ENCODE peak calls at places on chromosomes 7 and 10, in eight cellular contexts. One of them, this sample, is unnamed.

GRCh38 chr10:51108404-51108803 is 34.1 kb downstream of the PRKG1 start:
- DNase-seq in uterus: no peak
- DNase-seq in brain microvascular endothelial cell: no peak
- DNase-seq in PC-9: no peak
- DNase-seq in mammary epithelial cell: no peak
- DNase-seq in pancreas: no peak
- DNase-seq in IMR-90: no peak
- DNase-seq in fibroblast of lung: no peak
- DNase-seq in this sample: no peak

GRCh38 chr10:98246911-98247820 is 20.8 kb downstream of the LOXL4 start:
- DNase-seq in uterus: no peak
- DNase-seq in brain microvascular endothelial cell: no peak
- DNase-seq in PC-9: no peak
- DNase-seq in mammary epithelial cell: no peak
- DNase-seq in pancreas: no peak
- DNase-seq in IMR-90: peak; percentile 84
- DNase-seq in fibroblast of lung: peak; percentile 87
- DNase-seq in this sample: no peak

GRCh38 chr7:83502636-83503035 is 146.3 kb downstream of the SEMA3E start:
- DNase-seq in uterus: no peak
- DNase-seq in brain microvascular endothelial cell: no peak
- DNase-seq in PC-9: no peak
- DNase-seq in mammary epithelial cell: peak; percentile 32
- DNase-seq in pancreas: no peak
- DNase-seq in IMR-90: no peak
- DNase-seq in fibroblast of lung: no peak
- DNase-seq in this sample: no peak

GRCh38 chr10:132938472-132939329 is 3.7 kb downstream of the CFAP46 start:
- DNase-seq in uterus: no peak
- DNase-seq in brain microvascular endothelial cell: peak; percentile 2
- DNase-seq in PC-9: no peak
- DNase-seq in mammary epithelial cell: no peak
- DNase-seq in pancreas: no peak
- DNase-seq in IMR-90: no peak
- DNase-seq in fibroblast of lung: no peak
- DNase-seq in this sample: no peak

GRCh38 chr10:34109481-34109880 is 705.6 kb downstream of the PARD3 start:
- DNase-seq in uterus: no peak
- DNase-seq in brain microvascular endothelial cell: no peak
- DNase-seq in PC-9: no peak
- DNase-seq in mammary epithelial cell: no peak
- DNase-seq in pancreas: no peak
- DNase-seq in IMR-90: no peak
- DNase-seq in fibroblast of lung: no peak
- DNase-seq in this sample: no peak

GRCh38 chr7:112079671-112080070 is 126.5 kb downstream of the DOCK4 start:
- DNase-seq in uterus: no peak
- DNase-seq in brain microvascular endothelial cell: peak; percentile 20
- DNase-seq in PC-9: no peak
- DNase-seq in mammary epithelial cell: no peak
- DNase-seq in pancreas: no peak
- DNase-seq in IMR-90: peak; percentile 17
- DNase-seq in fibroblast of lung: peak; percentile 5
- DNase-seq in this sample: no peak

GRCh38 chr7:39353615-39354376 is 212.4 kb upstream of the YAE1 start:
- DNase-seq in uterus: peak; percentile 59
- DNase-seq in brain microvascular endothelial cell: peak; percentile 17
- DNase-seq in PC-9: peak; percentile 15
- DNase-seq in mammary epithelial cell: no peak
- DNase-seq in pancreas: peak; percentile 23
- DNase-seq in IMR-90: no peak
- DNase-seq in fibroblast of lung: peak; percentile 88
- DNase-seq in this sample: no peak

GRCh38 chr7:124085168-124085567 is 52.3 kb upstream of the TMEM229A start:
- DNase-seq in uterus: no peak
- DNase-seq in brain microvascular endothelial cell: peak; percentile 29
- DNase-seq in PC-9: no peak
- DNase-seq in mammary epithelial cell: peak; percentile 60
- DNase-seq in pancreas: peak; percentile 84
- DNase-seq in IMR-90: no peak
- DNase-seq in fibroblast of lung: peak; percentile 5
- DNase-seq in this sample: no peak

GRCh38 chr7:159144756-159145543 is at the start of gene VIPR2:
- DNase-seq in uterus: peak; percentile 56
- DNase-seq in brain microvascular endothelial cell: no peak
- DNase-seq in PC-9: no peak
- DNase-seq in mammary epithelial cell: no peak
- DNase-seq in pancreas: no peak
- DNase-seq in IMR-90: no peak
- DNase-seq in fibroblast of lung: no peak
- DNase-seq in this sample: peak; percentile 47

GRCh38 chr10:34916368-34916767 is 101.3 kb upstream of the PARD3 start:
- DNase-seq in uterus: peak; percentile 20
- DNase-seq in brain microvascular endothelial cell: peak; percentile 64
- DNase-seq in PC-9: no peak
- DNase-seq in mammary epithelial cell: peak; percentile 76
- DNase-seq in pancreas: no peak
- DNase-seq in IMR-90: peak; percentile 94
- DNase-seq in fibroblast of lung: peak; percentile 94
- DNase-seq in this sample: no peak

GRCh38 chr7:155001756-155002410 is 1.0 kb downstream of the PAXIP1 start:
- DNase-seq in uterus: no peak
- DNase-seq in brain microvascular endothelial cell: no peak
- DNase-seq in PC-9: peak; percentile 6
- DNase-seq in mammary epithelial cell: peak; percentile 16
- DNase-seq in pancreas: no peak
- DNase-seq in IMR-90: no peak
- DNase-seq in fibroblast of lung: peak; percentile 3
- DNase-seq in this sample: no peak

GRCh38 chr7:1640376-1641172 is 29.5 kb upstream of the ELFN1 start:
- DNase-seq in uterus: no peak
- DNase-seq in brain microvascular endothelial cell: no peak
- DNase-seq in PC-9: no peak
- DNase-seq in mammary epithelial cell: no peak
- DNase-seq in pancreas: no peak
- DNase-seq in IMR-90: no peak
- DNase-seq in fibroblast of lung: no peak
- DNase-seq in this sample: no peak

GRCh38 chr7:7943951-7944350 is 24.6 kb upstream of the GLCCI1 start:
- DNase-seq in uterus: no peak
- DNase-seq in brain microvascular endothelial cell: no peak
- DNase-seq in PC-9: no peak
- DNase-seq in mammary epithelial cell: peak; percentile 19
- DNase-seq in pancreas: no peak
- DNase-seq in IMR-90: no peak
- DNase-seq in fibroblast of lung: no peak
- DNase-seq in this sample: no peak

GRCh38 chr7:8141070-8141469 is 120.9 kb downstream of the ICA1 start:
- DNase-seq in uterus: no peak
- DNase-seq in brain microvascular endothelial cell: no peak
- DNase-seq in PC-9: no peak
- DNase-seq in mammary epithelial cell: no peak
- DNase-seq in pancreas: no peak
- DNase-seq in IMR-90: no peak
- DNase-seq in fibroblast of lung: no peak
- DNase-seq in this sample: no peak

GRCh38 chr7:88203401-88203800 is 16.4 kb downstream of the SRI start:
- DNase-seq in uterus: no peak
- DNase-seq in brain microvascular endothelial cell: no peak
- DNase-seq in PC-9: no peak
- DNase-seq in mammary epithelial cell: no peak
- DNase-seq in pancreas: no peak
- DNase-seq in IMR-90: no peak
- DNase-seq in fibroblast of lung: no peak
- DNase-seq in this sample: no peak

GRCh38 chr7:88200793-88201192 is 19.0 kb downstream of the SRI start:
- DNase-seq in uterus: no peak
- DNase-seq in brain microvascular endothelial cell: no peak
- DNase-seq in PC-9: no peak
- DNase-seq in mammary epithelial cell: no peak
- DNase-seq in pancreas: no peak
- DNase-seq in IMR-90: no peak
- DNase-seq in fibroblast of lung: no peak
- DNase-seq in this sample: no peak

GRCh38 chr7:88202278-88202677 is 17.6 kb downstream of the SRI start:
- DNase-seq in uterus: no peak
- DNase-seq in brain microvascular endothelial cell: no peak
- DNase-seq in PC-9: no peak
- DNase-seq in mammary epithelial cell: no peak
- DNase-seq in pancreas: no peak
- DNase-seq in IMR-90: no peak
- DNase-seq in fibroblast of lung: no peak
- DNase-seq in this sample: no peak

GRCh38 chr7:88204525-88205103 is 15.2 kb downstream of the SRI start:
- DNase-seq in uterus: no peak
- DNase-seq in brain microvascular endothelial cell: no peak
- DNase-seq in PC-9: no peak
- DNase-seq in mammary epithelial cell: no peak
- DNase-seq in pancreas: no peak
- DNase-seq in IMR-90: no peak
- DNase-seq in fibroblast of lung: no peak
- DNase-seq in this sample: no peak

GRCh38 chr7:88202799-88203198 is 17.0 kb downstream of the SRI start:
- DNase-seq in uterus: no peak
- DNase-seq in brain microvascular endothelial cell: no peak
- DNase-seq in PC-9: no peak
- DNase-seq in mammary epithelial cell: no peak
- DNase-seq in pancreas: no peak
- DNase-seq in IMR-90: no peak
- DNase-seq in fibroblast of lung: no peak
- DNase-seq in this sample: no peak
- H3K36me3 ChIP-seq in uterus: no peaks in the 10 kb centered on the region
- H3K36me3 ChIP-seq in brain microvascular endothelial cell: peaks cover 38% of the 10 kb centered on the region
- H3K36me3 ChIP-seq in PC-9: peaks cover 21% of the 10 kb centered on the region
- H3K36me3 ChIP-seq in mammary epithelial cell: peaks cover 19% of the 10 kb centered on the region
- H3K36me3 ChIP-seq in pancreas: peaks cover 45% of the 10 kb centered on the region
- H3K36me3 ChIP-seq in IMR-90: peaks cover 24% of the 10 kb centered on the region
- H3K36me3 ChIP-seq in fibroblast of lung: peaks cover 8% of the 10 kb centered on the region
- H3K36me3 ChIP-seq in this sample: peaks cover 69% of the 10 kb centered on the region

DNA sequence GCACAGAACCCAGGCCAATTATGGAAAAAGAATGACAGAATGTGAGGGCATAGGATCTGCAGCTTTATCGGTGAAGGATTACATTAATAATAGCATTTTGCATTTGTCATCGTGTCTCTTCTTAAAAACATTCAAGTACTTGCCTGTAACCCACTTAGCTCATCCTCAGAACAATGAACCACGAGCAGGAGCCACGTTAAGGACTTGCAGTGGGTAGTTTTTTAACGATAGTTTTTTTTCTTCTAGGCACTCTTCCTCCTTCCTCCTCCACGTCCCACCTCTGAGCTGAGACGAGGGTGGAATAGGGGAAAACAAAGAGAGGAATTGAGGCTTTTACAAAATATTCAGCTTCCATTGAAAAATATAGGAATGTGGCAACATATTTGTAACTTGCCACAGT is 27.1 kb downstream of the CDHR3 start:
- DNase-seq in uterus: no peak
- DNase-seq in brain microvascular endothelial cell: no peak
- DNase-seq in PC-9: no peak
- DNase-seq in mammary epithelial cell: no peak
- DNase-seq in pancreas: no peak
- DNase-seq in IMR-90: no peak
- DNase-seq in fibroblast of lung: no peak
- DNase-seq in this sample: no peak
- H3K27me3 ChIP-seq in uterus: no peaks in the 10 kb centered on the region
- H3K27me3 ChIP-seq in brain microvascular endothelial cell: peaks cover 11% of the 10 kb centered on the region
- H3K27me3 ChIP-seq in PC-9: peaks cover 10% of the 10 kb centered on the region
- H3K27me3 ChIP-seq in mammary epithelial cell: peaks cover 5% of the 10 kb centered on the region
- H3K27me3 ChIP-seq in pancreas: no peaks in the 10 kb centered on the region
- H3K27me3 ChIP-seq in IMR-90: peaks cover 53% of the 10 kb centered on the region
- H3K27me3 ChIP-seq in fibroblast of lung: no peaks in the 10 kb centered on the region
- H3K27me3 ChIP-seq in this sample: no peaks in the 10 kb centered on the region

GRCh38 chr7:127793582-127793981 is 141.6 kb downstream of the SND1 start:
- DNase-seq in uterus: no peak
- DNase-seq in brain microvascular endothelial cell: no peak
- DNase-seq in PC-9: no peak
- DNase-seq in mammary epithelial cell: no peak
- DNase-seq in pancreas: no peak
- DNase-seq in IMR-90: no peak
- DNase-seq in fibroblast of lung: no peak
- DNase-seq in this sample: no peak

GRCh38 chr7:127786184-127786583 is 134.2 kb downstream of the SND1 start:
- DNase-seq in uterus: no peak
- DNase-seq in brain microvascular endothelial cell: no peak
- DNase-seq in PC-9: no peak
- DNase-seq in mammary epithelial cell: no peak
- DNase-seq in pancreas: no peak
- DNase-seq in IMR-90: peak; percentile 66
- DNase-seq in fibroblast of lung: peak; percentile 72
- DNase-seq in this sample: no peak

GRCh38 chr7:127791790-127792189 is 139.8 kb downstream of the SND1 start:
- DNase-seq in uterus: no peak
- DNase-seq in brain microvascular endothelial cell: no peak
- DNase-seq in PC-9: no peak
- DNase-seq in mammary epithelial cell: peak; percentile 59
- DNase-seq in pancreas: no peak
- DNase-seq in IMR-90: peak; percentile 59
- DNase-seq in fibroblast of lung: peak; percentile 74
- DNase-seq in this sample: no peak

GRCh38 chr7:127792528-127793342 is 140.7 kb downstream of the SND1 start:
- DNase-seq in uterus: no peak
- DNase-seq in brain microvascular endothelial cell: no peak
- DNase-seq in PC-9: peak; percentile 9
- DNase-seq in mammary epithelial cell: no peak
- DNase-seq in pancreas: peak; percentile 37
- DNase-seq in IMR-90: no peak
- DNase-seq in fibroblast of lung: no peak
- DNase-seq in this sample: no peak

GRCh38 chr7:127789031-127789430 is 137.0 kb downstream of the SND1 start:
- DNase-seq in uterus: no peak
- DNase-seq in brain microvascular endothelial cell: no peak
- DNase-seq in PC-9: no peak
- DNase-seq in mammary epithelial cell: no peak
- DNase-seq in pancreas: no peak
- DNase-seq in IMR-90: no peak
- DNase-seq in fibroblast of lung: no peak
- DNase-seq in this sample: no peak
- TF ChIP-seq CTCF in uterus: no peak
- TF ChIP-seq CTCF in brain microvascular endothelial cell: no peak
- TF ChIP-seq CTCF in PC-9: no peak
- TF ChIP-seq CTCF in mammary epithelial cell: no peak
- TF ChIP-seq CTCF in pancreas: no peak
- TF ChIP-seq CTCF in IMR-90: no peak
- TF ChIP-seq CTCF in fibroblast of lung: no peak
- TF ChIP-seq CTCF in this sample: no peak

GRCh38 chr10:84155521-84155920 is 16.2 kb downstream of the GHITM start:
- DNase-seq in uterus: no peak
- DNase-seq in brain microvascular endothelial cell: no peak
- DNase-seq in PC-9: no peak
- DNase-seq in mammary epithelial cell: no peak
- DNase-seq in pancreas: no peak
- DNase-seq in IMR-90: no peak
- DNase-seq in fibroblast of lung: no peak
- DNase-seq in this sample: no peak

GRCh38 chr10:84152769-84153168 is 13.5 kb downstream of the GHITM start:
- DNase-seq in uterus: no peak
- DNase-seq in brain microvascular endothelial cell: no peak
- DNase-seq in PC-9: no peak
- DNase-seq in mammary epithelial cell: no peak
- DNase-seq in pancreas: no peak
- DNase-seq in IMR-90: no peak
- DNase-seq in fibroblast of lung: no peak
- DNase-seq in this sample: no peak

GRCh38 chr10:84147347-84147746 is 8.0 kb downstream of the GHITM start:
- DNase-seq in uterus: no peak
- DNase-seq in brain microvascular endothelial cell: no peak
- DNase-seq in PC-9: no peak
- DNase-seq in mammary epithelial cell: no peak
- DNase-seq in pancreas: no peak
- DNase-seq in IMR-90: no peak
- DNase-seq in fibroblast of lung: no peak
- DNase-seq in this sample: no peak

GRCh38 chr10:84149854-84150253 is 10.5 kb downstream of the GHITM start:
- DNase-seq in uterus: no peak
- DNase-seq in brain microvascular endothelial cell: no peak
- DNase-seq in PC-9: no peak
- DNase-seq in mammary epithelial cell: no peak
- DNase-seq in pancreas: no peak
- DNase-seq in IMR-90: no peak
- DNase-seq in fibroblast of lung: no peak
- DNase-seq in this sample: no peak
- H3K36me3 ChIP-seq in uterus: no peaks in the 10 kb centered on the region
- H3K36me3 ChIP-seq in brain microvascular endothelial cell: peaks cover 57% of the 10 kb centered on the region
- H3K36me3 ChIP-seq in PC-9: peaks cover 79% of the 10 kb centered on the region
- H3K36me3 ChIP-seq in mammary epithelial cell: peaks cover 59% of the 10 kb centered on the region
- H3K36me3 ChIP-seq in pancreas: peaks cover 65% of the 10 kb centered on the region
- H3K36me3 ChIP-seq in IMR-90: peaks cover 29% of the 10 kb centered on the region
- H3K36me3 ChIP-seq in fibroblast of lung: peaks cover 10% of the 10 kb centered on the region
- H3K36me3 ChIP-seq in this sample: peaks cover 42% of the 10 kb centered on the region

This sample was measured in heart left ventricle.